ENCODE peak calls at places on chromosome 21, in nine cellular contexts. One of them, this sample, is unnamed. For H3K4me1 and H3K36me3, the result is how much of the 10 kb centered on the place peaks cover.

GRCh38 chr21:32603131-32603530 is 9.0 kb downstream of the CFAP298 start:
- DNase-seq in endothelial cell of umbilical vein: no peak
- DNase-seq in SK-N-SH: no peak
- DNase-seq in neural progenitor cell: no peak
- DNase-seq in GM23248: no peak
- DNase-seq in astrocyte: no peak
- DNase-seq in DND-41: no peak
- DNase-seq in IMR-90: no peak
- DNase-seq in PC-3: no peak
- DNase-seq in this sample: no peak

GRCh38 chr21:32412162-32412997 is at the start of gene EVA1C:
- DNase-seq in endothelial cell of umbilical vein: peak
- DNase-seq in SK-N-SH: peak
- DNase-seq in neural progenitor cell: peak
- DNase-seq in GM23248: peak
- DNase-seq in astrocyte: no peak
- DNase-seq in DND-41: no peak
- DNase-seq in IMR-90: peak
- DNase-seq in PC-3: peak
- DNase-seq in this sample: peak

GRCh38 chr21:31142600-31142999 is 104.3 kb upstream of the KRTAP19-8 start:
- DNase-seq in endothelial cell of umbilical vein: no peak
- DNase-seq in SK-N-SH: peak
- DNase-seq in neural progenitor cell: peak
- DNase-seq in GM23248: no peak
- DNase-seq in astrocyte: no peak
- DNase-seq in DND-41: peak
- DNase-seq in IMR-90: no peak
- DNase-seq in PC-3: peak
- DNase-seq in this sample: no peak

GRCh38 chr21:21101911-21102310 is 103.7 kb downstream of the NCAM2 start:
- DNase-seq in endothelial cell of umbilical vein: no peak
- DNase-seq in SK-N-SH: peak
- DNase-seq in neural progenitor cell: peak
- DNase-seq in GM23248: no peak
- DNase-seq in astrocyte: peak
- DNase-seq in DND-41: peak
- DNase-seq in IMR-90: peak
- DNase-seq in PC-3: peak
- DNase-seq in this sample: peak

GRCh38 chr21:40967771-40968170 is 120.8 kb upstream of the DSCAM start:
- DNase-seq in endothelial cell of umbilical vein: no peak
- DNase-seq in SK-N-SH: no peak
- DNase-seq in neural progenitor cell: peak
- DNase-seq in GM23248: no peak
- DNase-seq in astrocyte: no peak
- DNase-seq in DND-41: no peak
- DNase-seq in IMR-90: no peak
- DNase-seq in PC-3: no peak
- DNase-seq in this sample: no peak

GRCh38 chr21:20215959-20216358 is 782.2 kb upstream of the NCAM2 start:
- DNase-seq in endothelial cell of umbilical vein: no peak
- DNase-seq in SK-N-SH: no peak
- DNase-seq in neural progenitor cell: no peak
- DNase-seq in GM23248: no peak
- DNase-seq in astrocyte: no peak
- DNase-seq in DND-41: no peak
- DNase-seq in IMR-90: no peak
- DNase-seq in PC-3: no peak
- DNase-seq in this sample: no peak

GRCh38 chr21:17406202-17406601 is 106.6 kb upstream of the CXADR start:
- DNase-seq in endothelial cell of umbilical vein: no peak
- DNase-seq in SK-N-SH: no peak
- DNase-seq in neural progenitor cell: no peak
- DNase-seq in GM23248: no peak
- DNase-seq in astrocyte: peak
- DNase-seq in DND-41: no peak
- DNase-seq in IMR-90: no peak
- DNase-seq in PC-3: no peak
- DNase-seq in this sample: no peak

GRCh38 chr21:46002841-46003574 is 21.4 kb downstream of the COL6A1 start:
- DNase-seq in endothelial cell of umbilical vein: no peak
- DNase-seq in SK-N-SH: no peak
- DNase-seq in neural progenitor cell: no peak
- DNase-seq in GM23248: peak
- DNase-seq in astrocyte: no peak
- DNase-seq in DND-41: peak
- DNase-seq in IMR-90: no peak
- DNase-seq in PC-3: no peak
- DNase-seq in this sample: no peak

GRCh38 chr21:27466175-27466574 is 499.3 kb upstream of the ADAMTS5 start:
- DNase-seq in endothelial cell of umbilical vein: no peak
- DNase-seq in SK-N-SH: no peak
- DNase-seq in neural progenitor cell: no peak
- DNase-seq in GM23248: peak
- DNase-seq in astrocyte: no peak
- DNase-seq in DND-41: no peak
- DNase-seq in IMR-90: no peak
- DNase-seq in PC-3: no peak
- DNase-seq in this sample: no peak

GRCh38 chr21:41684381-41685245 is 82.2 kb downstream of the RIPK4 start:
- DNase-seq in endothelial cell of umbilical vein: no peak
- DNase-seq in SK-N-SH: no peak
- DNase-seq in neural progenitor cell: no peak
- DNase-seq in GM23248: peak
- DNase-seq in astrocyte: peak
- DNase-seq in DND-41: no peak
- DNase-seq in IMR-90: peak
- DNase-seq in PC-3: peak
- DNase-seq in this sample: peak

GRCh38 chr21:42079939-42080787 is 9.0 kb downstream of the UMODL1 start:
- DNase-seq in endothelial cell of umbilical vein: no peak
- DNase-seq in SK-N-SH: no peak
- DNase-seq in neural progenitor cell: no peak
- DNase-seq in GM23248: peak
- DNase-seq in astrocyte: peak
- DNase-seq in DND-41: no peak
- DNase-seq in IMR-90: peak
- DNase-seq in PC-3: no peak
- DNase-seq in this sample: no peak

GRCh38 chr21:30733026-30733425 is 14.0 kb downstream of the KRTAP21-2 start:
- DNase-seq in endothelial cell of umbilical vein: no peak
- DNase-seq in SK-N-SH: no peak
- DNase-seq in neural progenitor cell: no peak
- DNase-seq in GM23248: no peak
- DNase-seq in astrocyte: no peak
- DNase-seq in DND-41: no peak
- DNase-seq in IMR-90: no peak
- DNase-seq in PC-3: peak
- DNase-seq in this sample: no peak

GRCh38 chr21:42258150-42258884 is 39.4 kb downstream of the ABCG1 start:
- DNase-seq in endothelial cell of umbilical vein: peak
- DNase-seq in SK-N-SH: peak
- DNase-seq in neural progenitor cell: peak
- DNase-seq in GM23248: peak
- DNase-seq in astrocyte: no peak
- DNase-seq in DND-41: peak
- DNase-seq in IMR-90: peak
- DNase-seq in PC-3: peak
- DNase-seq in this sample: peak

GRCh38 chr21:17139696-17140095 is 373.1 kb upstream of the CXADR start:
- DNase-seq in endothelial cell of umbilical vein: peak
- DNase-seq in SK-N-SH: no peak
- DNase-seq in neural progenitor cell: no peak
- DNase-seq in GM23248: peak
- DNase-seq in astrocyte: no peak
- DNase-seq in DND-41: peak
- DNase-seq in IMR-90: no peak
- DNase-seq in PC-3: no peak
- DNase-seq in this sample: no peak

DNA sequence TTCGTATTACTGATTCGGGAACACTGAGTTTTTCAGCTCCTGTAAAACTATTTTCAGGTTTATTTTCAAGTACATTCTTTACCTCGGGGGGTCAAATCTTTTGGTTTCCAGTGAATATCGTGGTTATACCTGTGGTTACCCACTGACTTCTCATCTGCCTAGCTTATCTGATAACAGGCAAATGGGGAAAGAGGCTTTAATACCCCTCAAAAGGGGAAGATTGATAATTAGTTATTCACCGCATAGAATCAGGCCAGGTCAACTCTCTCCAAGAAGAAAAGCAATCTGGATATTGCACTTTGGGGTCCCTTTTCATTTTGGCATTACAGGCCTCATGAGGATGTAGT is 23.0 kb downstream of the RUNX1 start:
- DNase-seq in endothelial cell of umbilical vein: no peak
- DNase-seq in SK-N-SH: no peak
- DNase-seq in neural progenitor cell: no peak
- DNase-seq in GM23248: no peak
- DNase-seq in astrocyte: peak
- DNase-seq in DND-41: no peak
- DNase-seq in IMR-90: no peak
- DNase-seq in PC-3: no peak
- DNase-seq in this sample: no peak
- H2AFZ ChIP-seq in endothelial cell of umbilical vein: no peak
- H2AFZ ChIP-seq in SK-N-SH: no peak
- H2AFZ ChIP-seq in neural progenitor cell: no peak
- H2AFZ ChIP-seq in GM23248: no peak
- H2AFZ ChIP-seq in astrocyte: no peak
- H2AFZ ChIP-seq in DND-41: peak
- H2AFZ ChIP-seq in IMR-90: no peak
- H2AFZ ChIP-seq in PC-3: no peak
- H2AFZ ChIP-seq in this sample: no peak

DNA sequence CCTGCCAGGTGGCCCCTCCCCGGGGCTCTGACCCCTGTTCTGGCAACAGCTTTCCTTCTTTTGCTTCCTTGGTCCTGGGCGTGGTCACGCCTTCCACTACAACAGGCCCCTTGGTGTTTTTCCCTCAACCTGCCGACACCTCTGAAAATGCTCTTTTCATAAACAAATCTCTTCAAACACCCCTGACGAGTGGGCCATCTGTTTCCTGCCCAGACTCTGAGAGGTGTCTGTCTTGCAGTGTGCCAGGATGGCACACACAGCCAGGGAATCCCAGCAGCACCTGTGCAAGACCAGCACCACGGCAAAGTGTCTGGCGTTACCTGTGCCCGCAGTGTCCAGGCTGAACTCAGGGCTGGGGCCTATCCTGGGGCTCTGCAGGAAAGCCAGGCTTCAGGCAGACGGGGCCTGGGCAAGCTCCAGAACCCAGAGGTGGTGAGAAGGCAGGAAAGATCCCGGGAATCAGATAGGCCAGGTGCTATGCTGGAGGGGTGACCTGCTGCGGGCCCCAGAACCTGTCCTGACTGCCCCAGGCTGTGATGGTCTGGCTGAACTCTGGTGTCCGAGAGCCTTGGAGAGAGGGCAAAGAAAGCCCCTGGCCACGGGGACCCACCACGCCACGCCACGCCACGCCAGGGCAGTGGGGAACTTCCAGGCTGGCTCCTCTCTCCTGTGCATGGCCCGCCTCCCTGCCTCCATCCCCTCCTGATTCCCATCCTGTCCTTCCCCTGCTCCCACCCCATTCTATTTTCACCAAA is 88.9 kb downstream of the SIK1 start:
- DNase-seq in endothelial cell of umbilical vein: no peak
- DNase-seq in SK-N-SH: no peak
- DNase-seq in neural progenitor cell: no peak
- DNase-seq in GM23248: no peak
- DNase-seq in astrocyte: no peak
- DNase-seq in DND-41: no peak
- DNase-seq in IMR-90: no peak
- DNase-seq in PC-3: no peak
- DNase-seq in this sample: no peak
- H3K4me1 ChIP-seq in endothelial cell of umbilical vein: under half
- H3K4me1 ChIP-seq in SK-N-SH: under half
- H3K4me1 ChIP-seq in neural progenitor cell: under half
- H3K4me1 ChIP-seq in GM23248: under half
- H3K4me1 ChIP-seq in astrocyte: under half
- H3K4me1 ChIP-seq in DND-41: under half
- H3K4me1 ChIP-seq in IMR-90: under half
- H3K4me1 ChIP-seq in PC-3: under half
- H3K4me1 ChIP-seq in this sample: under half

GRCh38 chr21:43696214-43696613 is 22.7 kb upstream of the PDXK start:
- DNase-seq in endothelial cell of umbilical vein: no peak
- DNase-seq in SK-N-SH: no peak
- DNase-seq in neural progenitor cell: no peak
- DNase-seq in GM23248: no peak
- DNase-seq in astrocyte: no peak
- DNase-seq in DND-41: no peak
- DNase-seq in IMR-90: no peak
- DNase-seq in PC-3: no peak
- DNase-seq in this sample: no peak
- H3K36me3 ChIP-seq in endothelial cell of umbilical vein: under half
- H3K36me3 ChIP-seq in SK-N-SH: under half
- H3K36me3 ChIP-seq in neural progenitor cell: under half
- H3K36me3 ChIP-seq in GM23248: under half
- H3K36me3 ChIP-seq in astrocyte: under half
- H3K36me3 ChIP-seq in DND-41: half or more
- H3K36me3 ChIP-seq in IMR-90: under half
- H3K36me3 ChIP-seq in PC-3: under half
- H3K36me3 ChIP-seq in this sample: under half

GRCh38 chr21:14895792-14896191 is 169.0 kb downstream of the NRIP1 start:
- DNase-seq in endothelial cell of umbilical vein: no peak
- DNase-seq in SK-N-SH: no peak
- DNase-seq in neural progenitor cell: no peak
- DNase-seq in GM23248: no peak
- DNase-seq in astrocyte: no peak
- DNase-seq in DND-41: no peak
- DNase-seq in IMR-90: no peak
- DNase-seq in PC-3: no peak
- DNase-seq in this sample: no peak

GRCh38 chr21:14900611-14901010 is 164.2 kb downstream of the NRIP1 start:
- DNase-seq in endothelial cell of umbilical vein: no peak
- DNase-seq in SK-N-SH: no peak
- DNase-seq in neural progenitor cell: no peak
- DNase-seq in GM23248: peak
- DNase-seq in astrocyte: peak
- DNase-seq in DND-41: no peak
- DNase-seq in IMR-90: peak
- DNase-seq in PC-3: peak
- DNase-seq in this sample: no peak

GRCh38 chr21:14901482-14901958 is 163.3 kb downstream of the NRIP1 start:
- DNase-seq in endothelial cell of umbilical vein: no peak
- DNase-seq in SK-N-SH: no peak
- DNase-seq in neural progenitor cell: no peak
- DNase-seq in GM23248: peak
- DNase-seq in astrocyte: peak
- DNase-seq in DND-41: peak
- DNase-seq in IMR-90: peak
- DNase-seq in PC-3: peak
- DNase-seq in this sample: no peak

DNA sequence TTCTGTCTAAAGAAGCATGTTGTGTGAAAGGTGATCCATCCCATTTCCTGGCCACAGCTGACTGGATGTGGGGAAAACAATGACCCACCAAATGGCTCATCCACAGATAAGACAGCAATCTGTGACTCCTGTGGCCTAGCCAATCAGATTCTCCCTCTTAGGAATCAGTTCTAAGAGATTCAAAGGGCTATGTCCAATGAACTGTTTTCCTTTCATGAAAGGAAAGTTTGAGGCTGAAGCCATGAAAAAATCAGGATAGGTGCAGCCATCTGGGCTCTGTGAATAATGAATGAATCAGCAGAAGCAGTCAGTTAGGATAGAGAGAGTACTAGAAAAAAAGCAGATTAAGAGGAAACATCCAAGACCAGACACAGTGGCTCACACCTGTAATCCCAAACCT is 164.7 kb downstream of the NRIP1 start:
- DNase-seq in endothelial cell of umbilical vein: peak
- DNase-seq in SK-N-SH: no peak
- DNase-seq in neural progenitor cell: no peak
- DNase-seq in GM23248: peak
- DNase-seq in astrocyte: peak
- DNase-seq in DND-41: no peak
- DNase-seq in IMR-90: peak
- DNase-seq in PC-3: peak
- DNase-seq in this sample: no peak
- H2AFZ ChIP-seq in endothelial cell of umbilical vein: peak
- H2AFZ ChIP-seq in SK-N-SH: no peak
- H2AFZ ChIP-seq in neural progenitor cell: no peak
- H2AFZ ChIP-seq in GM23248: peak
- H2AFZ ChIP-seq in astrocyte: no peak
- H2AFZ ChIP-seq in DND-41: no peak
- H2AFZ ChIP-seq in IMR-90: no peak
- H2AFZ ChIP-seq in PC-3: peak
- H2AFZ ChIP-seq in this sample: no peak